ENCODE peak calls at places on chromosomes 13 and 19, in four cellular contexts. K is BJ, S is stomach, J is lower lobe of right lung. H is an unnamed sample.

GRCh38 chr13:85316501-85316900 is 482.7 kb downstream of the SLITRK6 start:
- DNase-seq in K (no peak), S (no peak), J (no peak), H (no peak)

GRCh38 chr19:42129399-42130253 is 2.6 kb downstream of the POU2F2 start:
- DNase-seq in K (no peak), S (peak; percentile 29), J (no peak), H (peak; percentile 82)

GRCh38 chr19:43591904-43592772 is 3.8 kb downstream of the IRGQ start:
- DNase-seq in K (no peak), S (no peak), J (no peak), H (no peak)

GRCh38 chr13:94825507-94825906 is 113.2 kb upstream of the SOX21 start:
- DNase-seq in K (no peak), S (peak; percentile 33), J (no peak), H (no peak)

GRCh38 chr19:54204767-54205468 is 4.3 kb downstream of the RPS9 start:
- DNase-seq in K (no peak), S (no peak), J (no peak), H (no peak)

GRCh38 chr19:17205237-17206140 is 9.7 kb upstream of the USE1 start:
- DNase-seq in K (no peak), S (peak; percentile 84), J (peak; percentile 82), H (peak; percentile 60)

GRCh38 chr19:33718668-33719259 is 77.9 kb upstream of the KCTD15 start:
- DNase-seq in K (no peak), S (no peak), J (no peak), H (no peak)

GRCh38 chr19:47229674-47230121 is 1.3 kb downstream of the BBC3 start:
- DNase-seq in K (no peak), S (no peak), J (no peak), H (peak; percentile 11)

GRCh38 chr19:18433735-18434398 is 4.1 kb downstream of the ISYNA1 start:
- DNase-seq in K (no peak), S (no peak), J (no peak), H (no peak)

DNA sequence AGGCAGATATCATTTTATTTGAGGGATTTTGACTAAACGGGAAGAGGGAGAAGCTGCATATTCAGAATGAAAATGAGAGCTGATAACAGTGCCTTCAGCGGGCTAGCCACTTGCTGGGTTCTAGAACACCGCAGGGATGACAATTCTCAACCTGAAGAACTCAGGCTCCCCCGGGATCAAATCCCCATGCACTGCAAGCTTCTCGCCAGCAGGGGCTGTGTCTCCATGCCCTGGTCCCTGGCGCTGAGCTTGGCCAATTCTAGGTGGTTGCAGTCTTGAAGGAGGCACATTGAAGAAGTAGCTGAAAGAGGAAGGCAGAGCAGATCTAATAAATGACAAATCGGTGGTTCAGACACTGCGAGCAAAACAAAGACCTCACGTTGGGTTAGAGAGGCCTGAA is 128.7 kb downstream of the UQCRFS1 start:
- DNase-seq in K (no peak), S (no peak), J (no peak), H (no peak)
- TF ChIP-seq CTCF in K (peak; percentile 52), S (peak; percentile 6), J (no peak), H (no peak)

GRCh38 chr13:40770934-40771618 is at the start of gene MRPS31:
- DNase-seq in K (peak; percentile 47), S (peak; percentile 96), J (peak; percentile 97), H (peak; percentile 94)
- TF ChIP-seq CTCF in K (no peak), S (no peak), J (no peak), H (no peak)

GRCh38 chr13:27621116-27621365 is 651 bp upstream of the POLR1D start:
- DNase-seq in K (no peak), S (no peak), J (no peak), H (no peak)

GRCh38 chr13:27619093-27619705 is 1.1 kb downstream of the LNX2 start:
- DNase-seq in K (no peak), S (no peak), J (no peak), H (no peak)

GRCh38 chr13:27620377-27621115 is at the start of gene LNX2:
- DNase-seq in K (peak; percentile 67), S (peak; percentile 99), J (peak; percentile 98), H (peak; percentile 98)

GRCh38 chr13:27621366-27622101 is at the start of gene POLR1D:
- DNase-seq in K (no peak), S (peak; percentile 90), J (peak; percentile 90), H (peak; percentile 93)

DNA sequence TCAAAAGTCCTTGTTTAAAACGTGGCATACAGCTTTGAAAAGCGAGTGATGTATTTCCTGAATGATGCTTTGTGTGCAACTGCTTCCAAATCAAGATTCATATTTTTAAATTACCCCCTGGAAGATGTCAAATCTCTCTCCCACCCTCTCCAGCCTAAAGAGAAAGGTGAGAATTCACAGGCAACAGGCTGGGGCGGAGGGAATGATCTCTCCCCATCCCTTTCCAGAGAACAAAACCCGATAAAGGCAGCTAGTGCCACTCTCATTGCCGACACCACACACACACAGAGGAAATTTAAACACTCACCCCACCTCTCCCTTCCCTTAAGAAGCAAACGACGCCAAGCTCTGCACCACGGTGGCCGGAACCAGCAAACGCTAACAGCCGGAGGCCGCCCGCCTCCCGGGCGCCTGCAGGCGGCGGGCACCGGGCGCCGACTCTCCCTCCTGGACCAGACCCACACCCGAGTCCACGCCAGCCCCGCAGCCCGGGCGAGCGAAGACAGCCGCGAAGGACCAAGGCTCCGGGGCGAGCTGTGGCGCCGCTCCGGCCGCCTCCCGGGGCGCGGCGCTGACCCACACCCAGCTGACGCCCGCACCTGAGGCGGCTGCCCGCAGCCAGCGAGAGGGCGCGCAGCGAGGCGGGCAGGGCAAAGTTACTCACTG is 485 bp downstream of the LNX2 start:
- DNase-seq in K (no peak), S (no peak), J (peak; percentile 70), H (peak; percentile 58)
- TF ChIP-seq CTCF in K (peak; percentile 29), S (peak; percentile 28), J (peak; percentile 32), H (peak; percentile 8)

GRCh38 chr19:2623743-2624142 is 78.8 kb downstream of the GNG7 start:
- DNase-seq in K (no peak), S (no peak), J (no peak), H (no peak)

GRCh38 chr19:2625434-2625833 is 77.1 kb downstream of the GNG7 start:
- DNase-seq in K (no peak), S (peak; percentile 55), J (peak; percentile 80), H (no peak)

GRCh38 chr19:2627319-2627829 is 75.1 kb downstream of the GNG7 start:
- DNase-seq in K (peak; percentile 91), S (peak; percentile 87), J (peak; percentile 78), H (peak; percentile 39)

GRCh38 chr19:2627855-2628254 is 74.6 kb downstream of the GNG7 start:
- DNase-seq in K (no peak), S (no peak), J (no peak), H (no peak)

GRCh38 chr19:2624537-2625091 is 77.9 kb downstream of the GNG7 start:
- DNase-seq in K (no peak), S (peak; percentile 75), J (peak; percentile 73), H (peak; percentile 64)
- TF ChIP-seq CTCF in K (no peak), S (no peak), J (peak; percentile 18), H (no peak)

DNA sequence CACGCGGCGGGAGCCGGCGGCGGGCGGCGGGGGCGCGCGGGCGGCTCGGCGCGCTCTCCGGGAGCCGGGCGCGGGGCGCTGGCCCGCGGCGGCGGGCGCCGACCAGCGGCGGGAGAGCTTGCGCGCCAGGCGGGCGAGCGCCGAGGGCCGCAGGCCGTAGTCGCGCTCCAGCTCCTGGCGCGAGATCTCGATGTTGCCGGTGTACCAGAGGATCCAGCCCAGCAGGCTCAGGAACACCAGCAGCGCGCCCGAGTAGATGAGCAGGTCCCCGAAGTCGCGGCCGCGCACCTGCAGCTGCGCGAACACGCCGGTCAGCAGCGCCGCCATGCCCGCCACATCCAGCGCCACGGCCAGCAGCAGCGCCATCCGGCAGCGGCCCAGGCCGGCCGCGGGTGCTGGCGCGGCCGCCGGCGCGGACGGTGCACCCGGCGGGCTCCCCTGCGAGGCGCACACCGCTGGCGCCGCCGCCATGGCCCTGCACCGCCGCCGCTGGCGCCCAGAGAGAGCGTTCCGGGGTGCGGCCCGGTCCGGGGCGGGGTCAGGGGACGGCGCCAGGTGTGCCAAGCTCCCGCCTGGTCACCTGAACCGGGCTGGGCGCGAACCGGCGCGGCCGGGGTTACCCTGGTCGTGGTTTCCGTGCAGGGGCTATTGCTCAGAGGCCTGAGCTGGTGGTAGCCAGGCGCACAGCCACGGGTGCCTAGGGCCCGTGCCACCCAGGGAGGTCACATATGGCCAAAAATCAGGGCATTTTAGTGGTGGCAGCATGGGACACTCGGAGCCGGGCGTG is at the start of gene TMEM238:
- DNase-seq in K (no peak), S (peak; percentile 82), J (peak; percentile 80), H (peak; percentile 76)
- TF ChIP-seq CTCF in K (no peak), S (peak; percentile 15), J (no peak), H (peak; percentile 46)

GRCh38 chr19:5567360-5567970 is at the start of gene TINCR:
- DNase-seq in K (no peak), S (no peak), J (no peak), H (no peak)
- TF ChIP-seq CTCF in K (peak; percentile 21), S (no peak), J (no peak), H (no peak)

H was measured in GM10248.